ENCODE peak calls at places on chromosomes 12 and 14, in five cellular contexts. T, K, E, L and N are unnamed samples.

GRCh38 chr12:22286569-22286968 is 47.9 kb downstream of the ST8SIA1 start:
- DNase-seq in E (no peak), K (no peak), T (no peak), L (no peak), N (no peak)

GRCh38 chr14:103533137-103533998 is 4.4 kb downstream of the TRMT61A start:
- DNase-seq in K (no peak), T (no peak), E (no peak), L (no peak), N (no peak)

GRCh38 chr12:12606793-12607589 is 4.7 kb upstream of the CREBL2 start:
- DNase-seq in L (no peak), E (no peak), T (peak; percentile 40), K (no peak), N (no peak)

GRCh38 chr14:41498959-41499358 is 107.7 kb upstream of the LRFN5 start:
- DNase-seq in K (no peak), L (no peak), E (peak; percentile 29), T (no peak), N (no peak)

GRCh38 chr14:71403673-71404072 is 496.4 kb downstream of the PCNX1 start:
- DNase-seq in T (no peak), K (peak; percentile 26), E (peak; percentile 5), L (peak; percentile 27), N (peak; percentile 34)

GRCh38 chr12:68162374-68162773 is 2.8 kb upstream of the IFNG start:
- DNase-seq in L (no peak), E (no peak), K (no peak), T (no peak), N (no peak)

GRCh38 chr14:76203086-76204001 is 51.6 kb downstream of the GPATCH2L start:
- DNase-seq in E (no peak), K (no peak), L (no peak), T (no peak), N (no peak)

GRCh38 chr12:105485321-105485910 is 154.9 kb downstream of the C12orf75 start:
- DNase-seq in K (no peak), E (no peak), L (no peak), T (peak; percentile 17), N (no peak)

GRCh38 chr14:71539660-71540285 is 392.5 kb upstream of the RGS6 start:
- DNase-seq in E (no peak), T (no peak), K (peak; percentile 50), L (no peak), N (peak; percentile 29)

GRCh38 chr12:3014641-3015040 is 55.4 kb downstream of the TEAD4 start:
- DNase-seq in K (no peak), T (no peak), E (no peak), L (no peak), N (no peak)

GRCh38 chr14:100341301-100342031 is 18.3 kb downstream of the SLC25A47 start:
- DNase-seq in L (no peak), K (no peak), E (no peak), T (peak; percentile 45), N (no peak)

GRCh38 chr12:32457251-32458025 is 58.1 kb downstream of the FGD4 start:
- DNase-seq in T (no peak), E (no peak), L (no peak), K (no peak), N (no peak)

GRCh38 chr12:53696655-53697321 is 20.9 kb upstream of the ATP5MC2 start:
- DNase-seq in E (no peak), T (no peak), K (no peak), L (no peak), N (no peak)

GRCh38 chr12:12560587-12561304 is 1.9 kb downstream of the DUSP16 start:
- DNase-seq in E (peak; percentile 63), T (peak; percentile 64), L (peak; percentile 36), K (peak; percentile 45), N (peak; percentile 75)

GRCh38 chr12:6323340-6323994 is 13.0 kb downstream of the PLEKHG6 start:
- DNase-seq in T (peak; percentile 34), K (peak; percentile 32), L (peak; percentile 56), E (no peak), N (peak; percentile 88)

GRCh38 chr14:104697892-104698583 is 8.6 kb downstream of the INF2 start:
- DNase-seq in K (no peak), T (peak; percentile 78), E (no peak), L (no peak), N (no peak)

GRCh38 chr12:54159140-54159539 is 29.6 kb downstream of the SMUG1 start:
- DNase-seq in K (no peak), L (no peak), E (peak; percentile 81), T (peak; percentile 25), N (peak; percentile 93)

GRCh38 chr12:22899184-22899583 is 274.2 kb downstream of the ETNK1 start:
- DNase-seq in K (no peak), E (no peak), L (no peak), T (no peak), N (no peak)

GRCh38 chr14:49972840-49973239 is 80.0 kb downstream of the ARF6 start:
- DNase-seq in E (peak; percentile 68), K (peak; percentile 42), T (no peak), L (no peak), N (no peak)

GRCh38 chr14:38210587-38211257 is 3.0 kb downstream of the SSTR1 start:
- DNase-seq in L (no peak), T (no peak), K (no peak), E (no peak), N (no peak)

GRCh38 chr14:65131176-65131765 is 29.0 kb upstream of the MAX start:
- DNase-seq in K (no peak), T (no peak), E (no peak), L (no peak), N (no peak)

GRCh38 chr12:26567126-26567525 is 265.9 kb downstream of the ITPR2 start:
- DNase-seq in K (peak; percentile 36), E (no peak), L (no peak), T (no peak), N (peak; percentile 29)

GRCh38 chr14:64464695-64465094 is 604 bp upstream of the AKAP5 start:
- DNase-seq in L (peak; percentile 42), E (peak; percentile 49), K (no peak), T (no peak), N (peak; percentile 27)

GRCh38 chr14:47485421-47485820 is 190.0 kb downstream of the MDGA2 start:
- DNase-seq in T (no peak), E (no peak), K (no peak), L (no peak), N (no peak)

GRCh38 chr12:123265851-123266678 is 5.6 kb downstream of the CDK2AP1 start:
- DNase-seq in T (no peak), E (no peak), L (no peak), K (no peak), N (no peak)

GRCh38 chr14:76876076-76876475 is 49.9 kb downstream of the LRRC74A start:
- DNase-seq in T (peak; percentile 67), K (peak; percentile 77), L (peak; percentile 87), E (peak; percentile 55), N (peak; percentile 79)

GRCh38 chr14:71362920-71363584 is 455.8 kb downstream of the PCNX1 start:
- DNase-seq in E (no peak), K (peak; percentile 27), T (no peak), L (no peak), N (peak; percentile 94)

GRCh38 chr12:121033625-121034349 is 5.3 kb downstream of the OASL start:
- DNase-seq in K (no peak), E (no peak), L (no peak), T (no peak), N (no peak)

GRCh38 chr12:18849761-18850160 is 111.8 kb downstream of the CAPZA3 start:
- DNase-seq in T (no peak), K (no peak), L (no peak), E (no peak), N (no peak)

GRCh38 chr14:104119700-104120251 is 18.6 kb upstream of the KIF26A start:
- DNase-seq in E (no peak), T (no peak), K (no peak), L (no peak), N (no peak)